ENCODE peak calls at places on chromosomes 5 and 9, in five cellular contexts. K is activated T-helper 1 cell treated with Interleukin-2 at 50 U/mL for 16 hours, T is hypothalamus, P is NCI-H510A treated with DMSO at 0.1 percent for 48 hours, D is EL. M is an unnamed sample.

GRCh38 chr5:176624916-176625315 is 5.4 kb downstream of the SNCB start:
- DNase-seq in K (no peak), T (no peak), P (no peak), D (no peak), M (no peak)

GRCh38 chr5:95595289-95595931 is 24.5 kb upstream of the GPR150 start:
- DNase-seq in K (no peak), T (no peak), P (no peak), D (no peak), M (no peak)

GRCh38 chr9:87792831-87793288 is 66.9 kb downstream of the CTSL start:
- DNase-seq in K (peak; percentile 4), T (peak; percentile 15), P (no peak), D (peak; percentile 95), M (no peak)

GRCh38 chr9:93003552-93004407 is 54.7 kb upstream of the SUSD3 start:
- DNase-seq in K (peak; percentile 47), T (peak; percentile 15), P (peak; percentile 86), D (peak; percentile 31), M (peak; percentile 22)

GRCh38 chr5:110414360-110414759 is 312.1 kb downstream of the TMEM232 start:
- DNase-seq in K (no peak), T (no peak), P (no peak), D (peak; percentile 8), M (no peak)

GRCh38 chr5:149667084-149667826 is 62.9 kb upstream of the PPARGC1B start:
- DNase-seq in K (no peak), T (no peak), P (no peak), D (peak; percentile 42), M (no peak)

GRCh38 chr5:142385194-142385593 is 60.4 kb upstream of the SPRY4 start:
- DNase-seq in K (no peak), T (no peak), P (no peak), D (peak; percentile 77), M (no peak)

GRCh38 chr9:35738924-35739323 is 6.5 kb downstream of the CREB3 start:
- DNase-seq in K (no peak), T (no peak), P (no peak), D (no peak), M (no peak)

M was measured in caudate nucleus.